ENCODE peak calls at places on chromosomes 6 and 20, in four cellular contexts. X is omental fat pad, B is NCI-H1105, C is GM04504. I is an unnamed sample.

GRCh38 chr6:149049230-149049629 is 268.3 kb upstream of the TAB2 start:
- DNase-seq in X (no peak), B (no peak), C (no peak), I (no peak)

GRCh38 chr6:111199935-111200822 is 112.9 kb downstream of the SLC16A10 start:
- DNase-seq in X (no peak), C (no peak), B (no peak), I (no peak)

GRCh38 chr6:74713941-74714340 is 491.9 kb downstream of the COL12A1 start:
- DNase-seq in B (no peak), X (no peak), C (no peak), I (no peak)

GRCh38 chr6:150129616-150130505 is 13.0 kb upstream of the PPP1R14C start:
- DNase-seq in B (no peak), X (no peak), C (no peak), I (no peak)

GRCh38 chr6:129672883-129673631 is 36.9 kb downstream of the ARHGAP18 start:
- DNase-seq in C (no peak), B (no peak), X (no peak), I (peak)

GRCh38 chr6:26233608-26234420 is 131.2 kb upstream of the BTN3A2 start:
- DNase-seq in X (no peak), B (no peak), C (no peak), I (no peak)

GRCh38 chr6:90202156-90202555 is 94.5 kb downstream of the BACH2 start:
- DNase-seq in B (peak), X (no peak), C (no peak), I (no peak)

GRCh38 chr6:130212215-130212874 is 10.4 kb downstream of the SAMD3 start:
- DNase-seq in C (no peak), B (no peak), X (no peak), I (no peak)

GRCh38 chr20:1491891-1492642 is 847 bp upstream of the SIRPB2 start:
- DNase-seq in X (no peak), C (no peak), B (no peak), I (no peak)

GRCh38 chr20:1561350-1561749 is 3.8 kb upstream of the SIRPD start:
- DNase-seq in X (no peak), B (no peak), C (no peak), I (no peak)

GRCh38 chr20:63552481-63553249 is 1.3 kb upstream of the FNDC11 start:
- DNase-seq in B (no peak), X (no peak), C (no peak), I (no peak)

GRCh38 chr6:22041797-22042489 is 254.9 kb downstream of the PRL start:
- DNase-seq in C (peak), B (no peak), X (no peak), I (no peak)

GRCh38 chr20:15702161-15702560 is 871.1 kb downstream of the KIF16B start:
- DNase-seq in X (no peak), B (no peak), C (no peak), I (no peak)

GRCh38 chr6:85130743-85131142 is 319.1 kb upstream of the NT5E start:
- DNase-seq in X (no peak), B (no peak), C (no peak), I (no peak)

GRCh38 chr6:132287101-132287500 is 114.2 kb downstream of the MOXD1 start:
- DNase-seq in B (no peak), C (no peak), X (no peak), I (no peak)

GRCh38 chr20:61185841-61186601 is 66.0 kb upstream of the CDH4 start:
- DNase-seq in X (no peak), B (no peak), C (peak), I (peak)